ENCODE peak calls at places on chromosomes 12 and 14, in eight cellular contexts. Q is body of pancreas, H is Peyer's patch, W is HCT116, C is stomach, N is A549, V is IMR-90, I is spleen. T is an unnamed sample.

GRCh38 chr12:27009926-27010325 is 4.3 kb downstream of the TM7SF3 start:
- DNase-seq in Q (no peak), H (no peak), W (no peak), C (no peak), N (no peak), V (no peak), I (no peak), T (no peak)

GRCh38 chr12:52645120-52645761 is 6.8 kb downstream of the KRT2 start:
- DNase-seq in Q (no peak), H (peak), W (no peak), C (no peak), N (no peak), V (no peak), I (no peak), T (no peak)

GRCh38 chr12:2904260-2904659 is 13.6 kb downstream of the TULP3 start:
- DNase-seq in Q (no peak), H (no peak), W (no peak), C (no peak), N (no peak), V (no peak), I (no peak), T (no peak)

GRCh38 chr14:61385002-61385685 is 63.8 kb downstream of the PRKCH start:
- DNase-seq in Q (no peak), H (peak), W (no peak), C (no peak), N (no peak), V (no peak), I (no peak), T (no peak)

GRCh38 chr12:127401005-127401404 is 866.0 kb upstream of the TMEM132C start:
- DNase-seq in Q (no peak), H (no peak), W (no peak), C (no peak), N (no peak), V (peak), I (no peak), T (no peak)

GRCh38 chr14:101337053-101337452 is 224.2 kb upstream of the DIO3 start:
- DNase-seq in Q (no peak), H (no peak), W (no peak), C (no peak), N (no peak), V (no peak), I (no peak), T (no peak)

GRCh38 chr12:131901431-131902331 is 7.3 kb downstream of the ULK1 start:
- DNase-seq in Q (peak), H (no peak), W (no peak), C (peak), N (peak), V (no peak), I (peak), T (no peak)

GRCh38 chr12:30573145-30573544 is 122.5 kb downstream of the IPO8 start:
- DNase-seq in Q (no peak), H (no peak), W (no peak), C (no peak), N (no peak), V (no peak), I (no peak), T (no peak)

GRCh38 chr12:102681747-102682146 is 201.4 kb upstream of the IGF1 start:
- DNase-seq in Q (no peak), H (no peak), W (no peak), C (no peak), N (no peak), V (no peak), I (no peak), T (no peak)

GRCh38 chr12:56346663-56347062 is 8.0 kb downstream of the IL23A start:
- DNase-seq in Q (no peak), H (no peak), W (no peak), C (no peak), N (peak), V (no peak), I (peak), T (no peak)

GRCh38 chr12:86613306-86613705 is 357.1 kb upstream of the MGAT4C start:
- DNase-seq in Q (no peak), H (no peak), W (no peak), C (no peak), N (no peak), V (no peak), I (no peak), T (no peak)

GRCh38 chr12:95446511-95446910 is 27.4 kb upstream of the METAP2 start:
- DNase-seq in Q (peak), H (no peak), W (no peak), C (peak), N (no peak), V (peak), I (no peak), T (no peak)

GRCh38 chr14:26984318-26985177 is 386.7 kb upstream of the NOVA1 start:
- DNase-seq in Q (peak), H (no peak), W (peak), C (peak), N (peak), V (peak), I (no peak), T (no peak)

GRCh38 chr14:21536395-21537087 is 10.4 kb upstream of the SALL2 start:
- DNase-seq in Q (no peak), H (no peak), W (no peak), C (no peak), N (no peak), V (no peak), I (no peak), T (no peak)

GRCh38 chr14:91223028-91223783 is 21.3 kb downstream of the GPR68 start:
- DNase-seq in Q (no peak), H (no peak), W (peak), C (no peak), N (no peak), V (no peak), I (no peak), T (no peak)

GRCh38 chr14:51828017-51828797 is 32.2 kb upstream of the GNG2 start:
- DNase-seq in Q (peak), H (peak), W (peak), C (peak), N (peak), V (peak), I (peak), T (no peak)

GRCh38 chr14:100275214-100275613 is 31.0 kb downstream of the SLC25A29 start:
- DNase-seq in Q (no peak), H (no peak), W (no peak), C (no peak), N (no peak), V (no peak), I (no peak), T (no peak)

GRCh38 chr12:131896811-131897270 is 2.4 kb downstream of the ULK1 start:
- DNase-seq in Q (no peak), H (no peak), W (no peak), C (no peak), N (no peak), V (no peak), I (peak), T (no peak)

GRCh38 chr14:60166144-60166543 is 946 bp upstream of the DHRS7 start:
- DNase-seq in Q (no peak), H (no peak), W (no peak), C (no peak), N (no peak), V (no peak), I (no peak), T (no peak)

GRCh38 chr14:39265032-39265431 is 31.3 kb downstream of the MIA2 start:
- DNase-seq in Q (peak), H (no peak), W (peak), C (no peak), N (peak), V (peak), I (no peak), T (no peak)

GRCh38 chr12:27592548-27592947 is 68.5 kb downstream of the PPFIBP1 start:
- DNase-seq in Q (peak), H (no peak), W (no peak), C (peak), N (peak), V (peak), I (no peak), T (no peak)

GRCh38 chr12:32765906-32766305 is 10.2 kb upstream of the YARS2 start:
- DNase-seq in Q (no peak), H (no peak), W (no peak), C (no peak), N (no peak), V (no peak), I (no peak), T (no peak)

GRCh38 chr14:104384776-104385071 is 194.8 kb upstream of the C14orf180 start:
- DNase-seq in Q (no peak), H (no peak), W (no peak), C (no peak), N (no peak), V (no peak), I (peak), T (no peak)

GRCh38 chr14:34780646-34781045 is 66.3 kb upstream of the CFL2 start:
- DNase-seq in Q (no peak), H (no peak), W (no peak), C (no peak), N (no peak), V (no peak), I (no peak), T (no peak)

GRCh38 chr14:54450535-54450934 is 9.4 kb upstream of the CNIH1 start:
- DNase-seq in Q (peak), H (no peak), W (no peak), C (no peak), N (no peak), V (peak), I (no peak), T (no peak)

GRCh38 chr14:22836301-22837058 is at the start of gene MMP14:
- DNase-seq in Q (peak), H (peak), W (no peak), C (peak), N (no peak), V (peak), I (peak), T (no peak)

GRCh38 chr12:68733661-68734071 is 12.3 kb upstream of the SLC35E3 start:
- DNase-seq in Q (no peak), H (no peak), W (no peak), C (no peak), N (peak), V (peak), I (no peak), T (no peak)

GRCh38 chr12:104181313-104181712 is 34.3 kb upstream of the TXNRD1 start:
- DNase-seq in Q (no peak), H (no peak), W (no peak), C (no peak), N (peak), V (peak), I (no peak), T (no peak)

GRCh38 chr14:70773182-70773862 is 36.0 kb downstream of the MAP3K9 start:
- DNase-seq in Q (no peak), H (no peak), W (no peak), C (no peak), N (no peak), V (no peak), I (no peak), T (no peak)

GRCh38 chr14:54446201-54446693 is 5.1 kb upstream of the CNIH1 start:
- DNase-seq in Q (no peak), H (no peak), W (no peak), C (no peak), N (no peak), V (no peak), I (no peak), T (no peak)

GRCh38 chr12:114306646-114307045 is 99.3 kb downstream of the TBX5 start:
- DNase-seq in Q (no peak), H (no peak), W (no peak), C (no peak), N (no peak), V (peak), I (no peak), T (no peak)

GRCh38 chr14:69027242-69027913 is 48.3 kb upstream of the ACTN1 start:
- DNase-seq in Q (no peak), H (no peak), W (no peak), C (no peak), N (no peak), V (no peak), I (no peak), T (no peak)

GRCh38 chr12:5083955-5084849 is 40.5 kb downstream of the KCNA5 start:
- DNase-seq in Q (peak), H (no peak), W (peak), C (no peak), N (peak), V (peak), I (no peak), T (no peak)

GRCh38 chr14:92513966-92514843 is 624 bp downstream of the RIN3 start:
- DNase-seq in Q (no peak), H (no peak), W (no peak), C (no peak), N (peak), V (peak), I (peak), T (no peak)

GRCh38 chr14:38278035-38278434 is 22.1 kb upstream of the CLEC14A start:
- DNase-seq in Q (no peak), H (no peak), W (no peak), C (no peak), N (no peak), V (no peak), I (no peak), T (no peak)

GRCh38 chr12:131061041-131061806 is 107.5 kb downstream of the ADGRD1 start:
- DNase-seq in Q (no peak), H (no peak), W (no peak), C (no peak), N (no peak), V (no peak), I (peak), T (no peak)

GRCh38 chr12:100845095-100845494 is 50.5 kb downstream of the ANO4 start:
- DNase-seq in Q (no peak), H (no peak), W (peak), C (no peak), N (no peak), V (no peak), I (no peak), T (no peak)
- H3K4me3 ChIP-seq in Q (no peak), H (no peak), W (no peak), C (no peak), N (no peak), V (no peak), I (no peak), T (no peak)

GRCh38 chr12:109998904-109999648 is at the start of gene ANKRD13A:
- DNase-seq in Q (peak), H (peak), W (peak), C (peak), N (peak), V (peak), I (peak), T (peak)
- TF ChIP-seq POLR2A in Q (peak), H (peak), W (peak), C (no peak), N (peak), V (peak), I (peak), T (no peak)

DNA sequence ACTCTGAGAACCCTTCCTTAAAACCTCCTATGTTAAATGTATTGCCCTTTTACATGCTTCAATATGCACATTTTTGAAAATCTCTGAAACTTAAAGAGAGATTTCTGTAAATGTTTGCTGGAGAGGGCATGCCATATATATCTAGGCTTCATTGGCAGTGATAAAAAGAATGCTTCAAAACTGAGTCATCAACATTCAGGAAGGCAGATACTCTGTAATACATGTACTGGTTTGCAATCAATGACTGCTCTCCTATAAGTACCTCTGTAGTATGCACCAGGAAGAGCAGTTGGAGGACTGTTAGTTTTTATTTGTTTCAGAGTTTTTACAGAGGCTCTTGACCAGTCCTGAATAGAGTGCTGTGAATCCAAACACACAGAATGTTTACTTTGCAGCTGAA is 739.9 kb downstream of the SLC16A7 start:
- DNase-seq in Q (no peak), H (no peak), W (peak), C (no peak), N (peak), V (peak), I (no peak), T (no peak)
- H3K27ac ChIP-seq in Q (no peak), H (no peak), W (no peak), C (no peak), N (peak), V (no peak), I (no peak), T (no peak)

GRCh38 chr12:21773263-21773741 is 1.2 kb downstream of the KCNJ8 start:
- DNase-seq in Q (peak), H (no peak), W (peak), C (no peak), N (peak), V (peak), I (no peak), T (no peak)
- H3K4me3 ChIP-seq in Q (no peak), H (peak), W (no peak), C (peak), N (no peak), V (no peak), I (peak), T (peak)

GRCh38 chr14:76961631-76962302 is 66.7 kb downstream of the IRF2BPL start:
- DNase-seq in Q (peak), H (peak), W (peak), C (peak), N (peak), V (peak), I (peak), T (peak)
- TF ChIP-seq POLR2A in Q (no peak), H (peak), W (peak), C (no peak), N (no peak), V (no peak), I (no peak), T (no peak)

GRCh38 chr14:88364710-88365413 is 20.6 kb upstream of the SPATA7 start:
- DNase-seq in Q (no peak), H (no peak), W (no peak), C (no peak), N (no peak), V (no peak), I (no peak), T (no peak)
- H3K27ac ChIP-seq in Q (no peak), H (no peak), W (no peak), C (no peak), N (no peak), V (no peak), I (no peak), T (no peak)

T was measured in esophagus squamous epithelium.